ENCODE peak calls at places on chromosome 20, in six cellular contexts. V is H9, I is H1, B is mesenchymal stem cell, O is neuronal stem cell, R is IMR-90. E is an unnamed sample. For H3K27me3, the result is how much of the 10 kb centered on the place peaks cover.

GRCh38 chr20:56440346-56441007 is 27.9 kb upstream of the RTF2 start:
- DNase-seq in V (no peak), I (no peak), B (peak), O (no peak), R (no peak), E (no peak)

GRCh38 chr20:61760321-61761112 is 305.2 kb downstream of the TAF4 start:
- DNase-seq in V (no peak), I (no peak), B (no peak), O (no peak), R (no peak), E (no peak)

GRCh38 chr20:46752639-46753235 is 43.3 kb downstream of the SLC2A10 start:
- DNase-seq in V (peak), I (peak), B (peak), O (peak), R (peak), E (peak)

GRCh38 chr20:5100684-5101347 is 18.9 kb downstream of the PCNA start:
- DNase-seq in V (peak), I (peak), B (peak), O (peak), R (peak), E (peak)

GRCh38 chr20:53847118-53847842 is 223.1 kb downstream of the BCAS1 start:
- DNase-seq in V (no peak), I (no peak), B (no peak), O (no peak), R (no peak), E (no peak)

GRCh38 chr20:61608275-61609085 is 356.4 kb downstream of the CDH4 start:
- DNase-seq in V (peak), I (peak), B (peak), O (peak), R (peak), E (peak)

GRCh38 chr20:49603209-49603627 is 35.3 kb upstream of the PTGIS start:
- DNase-seq in V (peak), I (no peak), B (peak), O (peak), R (peak), E (peak)

GRCh38 chr20:17624070-17624469 is 54.2 kb downstream of the DSTN start:
- DNase-seq in V (no peak), I (no peak), B (no peak), O (no peak), R (no peak), E (no peak)

GRCh38 chr20:46021361-46022359 is 7.4 kb upstream of the SLC12A5 start:
- DNase-seq in V (peak), I (peak), B (peak), O (peak), R (no peak), E (peak)

GRCh38 chr20:36217226-36217625 is 19.1 kb upstream of the AAR2 start:
- DNase-seq in V (peak), I (peak), B (no peak), O (no peak), R (no peak), E (peak)

GRCh38 chr20:62370115-62370806 is 3.1 kb upstream of the LAMA5 start:
- DNase-seq in V (no peak), I (no peak), B (peak), O (no peak), R (peak), E (no peak)

GRCh38 chr20:6940052-6940451 is 172.6 kb downstream of the BMP2 start:
- DNase-seq in V (peak), I (peak), B (no peak), O (peak), R (no peak), E (peak)

GRCh38 chr20:50034567-50035170 is 51.9 kb downstream of the SNAI1 start:
- DNase-seq in V (no peak), I (no peak), B (peak), O (no peak), R (peak), E (no peak)

GRCh38 chr20:16007978-16008377 is 565.3 kb downstream of the KIF16B start:
- DNase-seq in V (peak), I (no peak), B (no peak), O (no peak), R (no peak), E (peak)

GRCh38 chr20:34791289-34792020 is 34.0 kb downstream of the NCOA6 start:
- DNase-seq in V (no peak), I (no peak), B (peak), O (no peak), R (peak), E (no peak)

GRCh38 chr20:61052195-61052594 is 199.9 kb upstream of the CDH4 start:
- DNase-seq in V (no peak), I (no peak), B (no peak), O (no peak), R (no peak), E (no peak)

GRCh38 chr20:37202267-37202943 is 23.1 kb upstream of the MROH8 start:
- DNase-seq in V (no peak), I (no peak), B (peak), O (no peak), R (peak), E (peak)

GRCh38 chr20:58987790-58988564 is 6.9 kb downstream of the NELFCD start:
- DNase-seq in V (no peak), I (no peak), B (no peak), O (no peak), R (no peak), E (no peak)

GRCh38 chr20:36477475-36477874 is 63.8 kb upstream of the MYL9 start:
- DNase-seq in V (no peak), I (no peak), B (no peak), O (no peak), R (no peak), E (no peak)

GRCh38 chr20:17668432-17668831 is 13.6 kb downstream of the RRBP1 start:
- DNase-seq in V (no peak), I (no peak), B (no peak), O (no peak), R (no peak), E (no peak)

GRCh38 chr20:19745584-19745983 is 12.5 kb upstream of the RIN2 start:
- DNase-seq in V (no peak), I (no peak), B (no peak), O (no peak), R (no peak), E (no peak)

GRCh38 chr20:25310921-25311728 is 63.2 kb downstream of the PYGB start:
- DNase-seq in V (no peak), I (no peak), B (peak), O (no peak), R (peak), E (peak)

GRCh38 chr20:11266571-11266970 is 592.8 kb upstream of the JAG1 start:
- DNase-seq in V (no peak), I (no peak), B (no peak), O (no peak), R (peak), E (no peak)

GRCh38 chr20:57124800-57125399 is 141.5 kb downstream of the BMP7 start:
- DNase-seq in V (no peak), I (no peak), B (peak), O (no peak), R (no peak), E (peak)

GRCh38 chr20:59814835-59815340 is 118.5 kb downstream of the SYCP2 start:
- DNase-seq in V (peak), I (no peak), B (no peak), O (no peak), R (no peak), E (no peak)

GRCh38 chr20:840858-841567 is 7.5 kb downstream of the FAM110A start:
- DNase-seq in V (no peak), I (peak), B (no peak), O (no peak), R (no peak), E (peak)

GRCh38 chr20:20130399-20130798 is 78.1 kb downstream of the CFAP61 start:
- DNase-seq in V (no peak), I (no peak), B (peak), O (no peak), R (no peak), E (peak)

GRCh38 chr20:59770270-59770669 is 163.2 kb downstream of the SYCP2 start:
- DNase-seq in V (no peak), I (no peak), B (no peak), O (no peak), R (no peak), E (peak)

GRCh38 chr20:13022401-13023170 is 13.8 kb downstream of the SPTLC3 start:
- DNase-seq in V (no peak), I (no peak), B (peak), O (no peak), R (peak), E (no peak)

GRCh38 chr20:40689100-40689942 is at the start of gene MAFB:
- DNase-seq in V (peak), I (peak), B (peak), O (peak), R (peak), E (peak)

GRCh38 chr20:49620364-49621240 is 52.7 kb upstream of the PTGIS start:
- DNase-seq in V (no peak), I (no peak), B (no peak), O (no peak), R (no peak), E (no peak)

GRCh38 chr20:12916699-12917098 is 92.1 kb upstream of the SPTLC3 start:
- DNase-seq in V (no peak), I (no peak), B (no peak), O (no peak), R (no peak), E (peak)

GRCh38 chr20:53652859-53653520 is 59.4 kb upstream of the ZNF217 start:
- DNase-seq in V (no peak), I (no peak), B (no peak), O (no peak), R (no peak), E (no peak)

GRCh38 chr20:47765715-47766594 is 19.3 kb downstream of the SULF2 start:
- DNase-seq in V (peak), I (no peak), B (peak), O (peak), R (no peak), E (peak)

GRCh38 chr20:47761478-47762047 is 23.7 kb downstream of the SULF2 start:
- DNase-seq in V (no peak), I (no peak), B (no peak), O (peak), R (no peak), E (peak)

GRCh38 chr20:47760686-47761477 is 24.4 kb downstream of the SULF2 start:
- DNase-seq in V (no peak), I (no peak), B (no peak), O (no peak), R (no peak), E (no peak)

GRCh38 chr20:47762699-47763098 is 22.6 kb downstream of the SULF2 start:
- DNase-seq in V (no peak), I (no peak), B (no peak), O (no peak), R (no peak), E (no peak)

DNA sequence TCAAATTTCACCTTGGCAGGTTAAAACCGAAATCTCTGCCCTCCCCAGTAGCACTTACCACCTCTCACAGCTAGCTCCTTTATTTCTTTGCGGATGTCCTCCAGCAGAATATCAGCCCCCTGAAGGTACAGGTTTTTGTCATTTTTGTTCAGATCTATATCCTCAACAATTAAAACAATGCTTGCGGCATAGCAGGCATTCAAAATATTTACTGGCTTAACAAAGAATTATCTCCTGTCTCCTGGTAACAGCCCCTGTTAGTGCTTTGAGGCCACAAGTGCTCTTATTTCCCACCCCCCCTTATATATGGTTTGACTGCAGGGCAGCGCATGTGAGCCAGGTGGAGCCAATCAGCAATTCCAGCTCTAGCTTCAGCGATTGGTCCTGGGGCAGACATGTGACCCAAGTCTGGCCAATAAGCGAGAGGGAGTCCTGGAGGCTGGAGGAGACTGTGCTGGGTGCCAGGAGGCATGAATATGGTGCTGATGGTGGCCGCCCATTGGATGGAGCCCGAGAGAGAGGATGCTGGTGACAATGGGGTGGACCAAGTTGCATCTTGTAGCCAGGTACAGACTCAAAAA is 21.0 kb downstream of the SULF2 start:
- DNase-seq in V (no peak), I (no peak), B (peak), O (no peak), R (no peak), E (peak)
- H3K27me3 ChIP-seq in V (under half), I (under half), B (under half), O (under half), R (under half), E (under half)

GRCh38 chr20:21322921-21323321 is 19.8 kb downstream of the XRN2 start:
- DNase-seq in V (no peak), I (no peak), B (peak), O (no peak), R (peak), E (peak)
- H2BK15ac ChIP-seq in V (no peak), I (no peak), B (no peak), O (no peak), R (no peak), E (no peak)

GRCh38 chr20:51396365-51396909 is 146.1 kb downstream of the NFATC2 start:
- DNase-seq in V (no peak), I (no peak), B (no peak), O (no peak), R (no peak), E (no peak)

GRCh38 chr20:51393566-51393965 is 149.0 kb downstream of the NFATC2 start:
- DNase-seq in V (no peak), I (no peak), B (no peak), O (no peak), R (no peak), E (peak)

GRCh38 chr20:51398083-51398482 is 144.4 kb downstream of the NFATC2 start:
- DNase-seq in V (no peak), I (no peak), B (no peak), O (no peak), R (no peak), E (no peak)

GRCh38 chr20:51392625-51393186 is 149.8 kb downstream of the NFATC2 start:
- DNase-seq in V (no peak), I (no peak), B (no peak), O (no peak), R (no peak), E (no peak)

GRCh38 chr20:51394706-51395105 is 147.8 kb downstream of the NFATC2 start:
- DNase-seq in V (no peak), I (no peak), B (no peak), O (no peak), R (no peak), E (no peak)
- H3K27me3 ChIP-seq in V (under half), I (under half), B (under half), O (under half), R (under half), E (under half)

GRCh38 chr20:3409417-3409816 is 1.9 kb upstream of the DNAAF9 start:
- DNase-seq in V (no peak), I (no peak), B (no peak), O (no peak), R (no peak), E (no peak)
- H2BK15ac ChIP-seq in V (no peak), I (no peak), B (no peak), O (no peak), R (no peak), E (no peak)